ENCODE peak calls at places on chromosomes 4 and X, in seven cellular contexts. G is PC-3, K is psoas muscle, H is HFF-Myc, T is lower leg skin, Z is left ventricle myocardium inferior, R is AG04449. V is an unnamed sample.
A peak's percentile ranks its signal among the peaks of the same experiment; 100 is the strongest.

GRCh38 chrX:21176927-21177571 is 197.2 kb upstream of the CNKSR2 start:
- DNase-seq in G (peak; percentile 11), K (no peak), H (no peak), T (no peak), Z (no peak), R (no peak), V (no peak)

GRCh38 chr4:72777436-72777835 is 208.4 kb upstream of the ADAMTS3 start:
- DNase-seq in G (no peak), K (no peak), H (no peak), T (no peak), Z (no peak), R (no peak), V (no peak)

GRCh38 chrX:66731398-66731797 is 92.5 kb upstream of the EDA2R start:
- DNase-seq in G (peak; percentile 34), K (no peak), H (peak; percentile 26), T (no peak), Z (no peak), R (no peak), V (peak; percentile 25)

GRCh38 chr4:40204507-40205258 is 7.9 kb downstream of the RHOH start:
- DNase-seq in G (no peak), K (no peak), H (no peak), T (no peak), Z (no peak), R (no peak), V (no peak)

GRCh38 chrX:96183843-96184242 is 500.8 kb upstream of the DIAPH2 start:
- DNase-seq in G (peak; percentile 34), K (no peak), H (no peak), T (no peak), Z (no peak), R (no peak), V (no peak)

GRCh38 chr4:140497776-140498636 is at the start of gene MGAT4D:
- DNase-seq in G (no peak), K (no peak), H (no peak), T (no peak), Z (no peak), R (no peak), V (no peak)

GRCh38 chrX:153361781-153362397 is 27.9 kb downstream of the ZNF275 start:
- DNase-seq in G (no peak), K (no peak), H (no peak), T (no peak), Z (no peak), R (no peak), V (no peak)

GRCh38 chr4:111070390-111070789 is 447.5 kb upstream of the PITX2 start:
- DNase-seq in G (no peak), K (no peak), H (no peak), T (no peak), Z (no peak), R (no peak), V (peak; percentile 55)

GRCh38 chr4:108965031-108965430 is 202.2 kb upstream of the ETNPPL start:
- DNase-seq in G (no peak), K (no peak), H (no peak), T (no peak), Z (no peak), R (no peak), V (no peak)

GRCh38 chr4:138959421-138959820 is 56.2 kb upstream of the NOCT start:
- DNase-seq in G (no peak), K (no peak), H (no peak), T (no peak), Z (no peak), R (no peak), V (no peak)

GRCh38 chr4:128451270-128451905 is 163.8 kb upstream of the PGRMC2 start:
- DNase-seq in G (peak; percentile 19), K (no peak), H (no peak), T (no peak), Z (no peak), R (no peak), V (no peak)

GRCh38 chr4:71300964-71301363 is 37.9 kb upstream of the SLC4A4 start:
- DNase-seq in G (no peak), K (no peak), H (no peak), T (no peak), Z (no peak), R (no peak), V (no peak)

GRCh38 chrX:68878977-68879376 is 50.2 kb downstream of the EFNB1 start:
- DNase-seq in G (no peak), K (no peak), H (no peak), T (no peak), Z (no peak), R (no peak), V (no peak)

DNA sequence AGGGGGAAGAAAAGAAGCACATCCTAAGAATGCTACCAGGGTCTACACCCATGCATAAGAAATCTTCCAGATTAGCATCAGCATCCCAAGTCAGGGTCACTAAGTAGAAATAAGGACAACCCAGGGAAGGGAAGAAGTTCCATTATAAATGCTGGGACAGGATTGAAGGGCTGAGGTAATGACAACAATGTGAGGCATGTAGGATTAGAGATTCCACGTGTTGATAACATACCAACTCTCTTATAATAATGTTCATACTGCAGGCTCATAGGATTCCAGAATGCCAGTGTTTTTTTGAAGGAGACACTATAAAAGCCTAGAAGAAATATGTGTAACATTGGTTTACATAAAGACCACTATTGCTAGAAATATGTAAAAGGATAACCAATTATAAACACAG is 201.2 kb downstream of the MID1IP1 start:
- DNase-seq in G (peak; percentile 7), K (no peak), H (no peak), T (no peak), Z (no peak), R (no peak), V (no peak)
- H3K4me3 ChIP-seq in G (no peak overlapping the region), K (no peak overlapping the region), H (no peak overlapping the region), T (no peak overlapping the region), Z (no peak overlapping the region), R (no peak overlapping the region), V (no peak overlapping the region)

GRCh38 chr4:102517753-102518152 is 16.6 kb downstream of the NFKB1 start:
- DNase-seq in G (no peak), K (no peak), H (no peak), T (no peak), Z (no peak), R (no peak), V (no peak)
- TF ChIP-seq CTCF in G (no peak), K (no peak), H (no peak), T (no peak), Z (no peak), R (no peak), V (no peak)

GRCh38 chrX:6227445-6227820 is 1.2 kb downstream of the NLGN4X start:
- DNase-seq in G (no peak), K (no peak), H (no peak), T (no peak), Z (no peak), R (no peak), V (no peak)

GRCh38 chrX:6228720-6229119 is at the start of gene NLGN4X:
- DNase-seq in G (no peak), K (no peak), H (no peak), T (no peak), Z (no peak), R (no peak), V (no peak)

GRCh38 chrX:6226646-6227444 is 1.8 kb downstream of the NLGN4X start:
- DNase-seq in G (no peak), K (no peak), H (no peak), T (no peak), Z (peak; percentile 20), R (no peak), V (no peak)

GRCh38 chrX:6225307-6226052 is 3.2 kb downstream of the NLGN4X start:
- DNase-seq in G (no peak), K (no peak), H (no peak), T (no peak), Z (no peak), R (no peak), V (no peak)

DNA sequence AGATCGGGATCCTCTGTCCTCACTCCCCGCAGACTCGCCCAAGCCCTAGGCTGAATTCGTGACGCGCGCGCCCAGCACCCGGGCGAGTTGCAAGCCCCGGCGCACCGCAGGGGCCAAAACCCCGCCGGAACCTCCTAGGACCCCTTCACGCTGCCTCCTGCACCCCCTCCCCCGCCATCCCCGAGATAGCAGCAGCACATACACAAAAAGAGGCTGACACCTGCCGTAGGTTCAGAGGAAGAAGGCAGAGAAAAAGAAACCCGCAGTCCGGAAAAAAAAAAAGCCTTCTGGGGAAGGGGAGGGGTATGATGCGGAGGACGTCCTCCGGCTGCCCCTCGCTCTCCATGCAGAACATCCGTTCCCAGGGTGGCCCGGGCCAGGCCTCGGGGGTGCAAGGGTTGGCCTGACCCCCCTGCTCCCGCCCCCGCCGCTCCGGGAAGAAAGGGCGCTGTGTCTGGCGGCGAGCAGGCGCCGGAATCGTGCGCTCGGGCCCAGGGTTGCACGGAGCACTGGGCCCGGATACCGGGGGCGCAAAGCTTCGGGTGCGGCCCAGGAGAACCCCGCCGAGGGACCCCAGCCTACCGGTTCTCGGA is 2.5 kb downstream of the NLGN4X start:
- DNase-seq in G (no peak), K (peak; percentile 11), H (no peak), T (no peak), Z (peak; percentile 11), R (no peak), V (no peak)
- H3K4me3 ChIP-seq in G (peak overlapping the region; percentile 55), K (peak overlapping the region; percentile 46), H (no peak overlapping the region), T (no peak overlapping the region), Z (peak overlapping the region; percentile 61), R (no peak overlapping the region), V (no peak overlapping the region)

GRCh38 chrX:75649829-75650228 is 127.0 kb upstream of the ZDHHC15 start:
- DNase-seq in G (no peak), K (no peak), H (no peak), T (no peak), Z (no peak), R (no peak), V (no peak)

DNA sequence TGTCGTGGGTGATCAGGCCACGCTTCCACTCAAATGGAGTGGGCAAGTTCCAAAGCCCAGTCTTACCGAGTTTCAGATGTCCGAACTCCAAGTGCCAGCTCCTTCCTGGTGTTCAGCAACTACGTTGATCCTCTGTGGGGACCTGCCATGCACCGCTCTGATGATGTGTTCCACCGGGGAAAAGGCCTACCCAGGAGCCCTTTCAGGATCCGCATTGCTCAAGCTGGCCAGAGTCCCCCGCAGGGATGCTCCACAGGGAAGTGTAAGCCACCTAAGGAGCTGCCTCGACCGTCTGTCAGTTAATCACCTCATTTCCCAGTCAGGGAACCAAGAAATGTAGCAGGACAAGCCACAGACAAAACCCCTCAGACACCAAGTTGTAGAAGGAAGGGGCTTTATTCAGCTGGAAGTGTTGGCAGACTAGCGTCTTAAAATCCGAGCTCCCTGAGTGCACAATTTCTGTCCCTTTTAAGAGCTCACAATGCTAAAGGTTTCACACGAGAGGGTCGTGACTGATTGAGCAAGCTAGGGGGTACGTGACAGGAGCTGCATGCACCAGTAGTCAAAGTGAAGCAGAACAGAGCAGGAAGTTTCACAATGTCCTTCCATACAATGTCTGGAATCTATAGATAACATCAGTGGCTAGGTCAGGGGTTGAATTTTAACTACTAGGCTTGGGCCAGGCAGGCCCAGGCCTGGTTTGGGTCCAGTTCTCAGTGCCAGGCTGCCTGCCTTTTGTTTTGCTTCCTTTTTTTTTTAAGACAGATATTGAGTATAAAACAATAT is 126.2 kb upstream of the ZDHHC15 start:
- DNase-seq in G (no peak), K (no peak), H (no peak), T (no peak), Z (no peak), R (no peak), V (no peak)
- TF ChIP-seq CTCF in G (no peak), K (no peak), H (no peak), T (no peak), Z (no peak), R (no peak), V (no peak)